ENCODE peak calls at places on chromosome 12, in four cellular contexts. A is A549, B is IMR-90, D is K562. I is an unnamed sample.
A peak's percentile ranks its signal among the peaks of the same experiment; 100 is the strongest.

GRCh38 chr12:57173089-57173488 is 25.7 kb upstream of the LRP1-AS start:
- DNase-seq in A (peak; percentile 55), B (no peak), D (peak; percentile 69), I (no peak)

GRCh38 chr12:19937161-19937560 is 431.2 kb upstream of the PDE3A start:
- DNase-seq in A (no peak), B (no peak), D (no peak), I (no peak)

GRCh38 chr12:30806989-30807694 is 52.4 kb upstream of the CAPRIN2 start:
- DNase-seq in A (no peak), B (peak; percentile 76), D (peak; percentile 30), I (peak; percentile 21)

GRCh38 chr12:58557156-58557555 is 363.1 kb downstream of the LRIG3 start:
- DNase-seq in A (no peak), B (peak; percentile 83), D (no peak), I (no peak)

GRCh38 chr12:12398026-12398859 is 41.4 kb downstream of the BORCS5 start:
- DNase-seq in A (peak; percentile 90), B (peak; percentile 97), D (no peak), I (no peak)

GRCh38 chr12:131007031-131007793 is 53.5 kb downstream of the ADGRD1 start:
- DNase-seq in A (no peak), B (no peak), D (no peak), I (no peak)

GRCh38 chr12:2535583-2536187 is 259.1 kb upstream of the FKBP4 start:
- DNase-seq in A (no peak), B (peak; percentile 20), D (no peak), I (no peak)

GRCh38 chr12:67766370-67766769 is 117.8 kb downstream of the DYRK2 start:
- DNase-seq in A (no peak), B (peak; percentile 90), D (no peak), I (no peak)

GRCh38 chr12:65948320-65949008 is 124.2 kb downstream of the HMGA2 start:
- DNase-seq in A (peak; percentile 18), B (peak; percentile 96), D (no peak), I (no peak)

GRCh38 chr12:18683603-18684002 is 54.2 kb downstream of the PLCZ1 start:
- DNase-seq in A (no peak), B (peak; percentile 49), D (peak; percentile 23), I (no peak)

GRCh38 chr12:1838223-1838993 is 18.0 kb downstream of the LRTM2 start:
- DNase-seq in A (no peak), B (no peak), D (no peak), I (no peak)

GRCh38 chr12:107448198-107448597 is 237.4 kb upstream of the PWP1 start:
- DNase-seq in A (no peak), B (peak; percentile 5), D (peak; percentile 43), I (no peak)

GRCh38 chr12:5578775-5579174 is 146.9 kb downstream of the NTF3 start:
- DNase-seq in A (no peak), B (no peak), D (no peak), I (no peak)

GRCh38 chr12:121781751-121782615 is 11.5 kb downstream of the RHOF start:
- DNase-seq in A (no peak), B (peak; percentile 72), D (peak; percentile 50), I (no peak)

GRCh38 chr12:40105515-40106201 is at the start of gene SLC2A13:
- DNase-seq in A (peak; percentile 69), B (peak; percentile 59), D (peak; percentile 95), I (no peak)

GRCh38 chr12:112322882-112323547 is 59.2 kb downstream of the HECTD4 start:
- DNase-seq in A (no peak), B (no peak), D (no peak), I (no peak)

GRCh38 chr12:46771268-46771837 is 54.4 kb downstream of the SLC38A4 start:
- DNase-seq in A (no peak), B (peak; percentile 61), D (no peak), I (no peak)

GRCh38 chr12:107344035-107344808 is 250.9 kb upstream of the CRY1 start:
- DNase-seq in A (peak; percentile 95), B (peak; percentile 81), D (no peak), I (no peak)

GRCh38 chr12:23217158-23217557 is 592.2 kb downstream of the ETNK1 start:
- DNase-seq in A (no peak), B (no peak), D (no peak), I (no peak)

GRCh38 chr12:46677749-46678148 is 148.0 kb downstream of the SLC38A4 start:
- DNase-seq in A (peak; percentile 33), B (peak; percentile 55), D (no peak), I (no peak)

GRCh38 chr12:118981285-118982201 is at the start of gene SRRM4:
- DNase-seq in A (no peak), B (no peak), D (peak; percentile 57), I (no peak)

GRCh38 chr12:131865196-131865875 is 29.1 kb upstream of the ULK1 start:
- DNase-seq in A (peak; percentile 96), B (peak; percentile 30), D (no peak), I (no peak)

GRCh38 chr12:5201554-5202243 is 158.0 kb downstream of the KCNA5 start:
- DNase-seq in A (no peak), B (peak; percentile 54), D (peak; percentile 12), I (no peak)

GRCh38 chr12:117857632-117858274 is 111.0 kb downstream of the KSR2 start:
- DNase-seq in A (peak; percentile 70), B (peak; percentile 22), D (peak; percentile 72), I (peak; percentile 25)

GRCh38 chr12:29783773-29784666 is at the start of gene TMTC1:
- DNase-seq in A (peak; percentile 27), B (peak; percentile 50), D (no peak), I (no peak)

GRCh38 chr12:109727039-109727723 is 13.6 kb downstream of the FAM222A start:
- DNase-seq in A (no peak), B (no peak), D (no peak), I (no peak)

GRCh38 chr12:24507827-24508226 is 441.1 kb downstream of the BCAT1 start:
- DNase-seq in A (no peak), B (peak; percentile 10), D (no peak), I (no peak)

GRCh38 chr12:23888396-23889068 is 60.9 kb downstream of the SOX5 start:
- DNase-seq in A (no peak), B (no peak), D (no peak), I (no peak)

GRCh38 chr12:25347716-25348261 is 97.1 kb upstream of the KRAS start:
- DNase-seq in A (no peak), B (no peak), D (no peak), I (no peak)

GRCh38 chr12:62712561-62712960 is 222.4 kb downstream of the PPM1H start:
- DNase-seq in A (no peak), B (no peak), D (no peak), I (no peak)
- H3K4me1 ChIP-seq in A (peaks cover 69% of the 10 kb centered on the region), B (peaks cover 3% of the 10 kb centered on the region), D (no peaks in the 10 kb centered on the region), I (no peaks in the 10 kb centered on the region)

GRCh38 chr12:123251403-123252076 is 18.3 kb downstream of the MTRFR start:
- DNase-seq in A (no peak), B (no peak), D (no peak), I (no peak)
- TF ChIP-seq ELK1 in A (no peak), B (no peak), D (no peak), I (no peak)

DNA sequence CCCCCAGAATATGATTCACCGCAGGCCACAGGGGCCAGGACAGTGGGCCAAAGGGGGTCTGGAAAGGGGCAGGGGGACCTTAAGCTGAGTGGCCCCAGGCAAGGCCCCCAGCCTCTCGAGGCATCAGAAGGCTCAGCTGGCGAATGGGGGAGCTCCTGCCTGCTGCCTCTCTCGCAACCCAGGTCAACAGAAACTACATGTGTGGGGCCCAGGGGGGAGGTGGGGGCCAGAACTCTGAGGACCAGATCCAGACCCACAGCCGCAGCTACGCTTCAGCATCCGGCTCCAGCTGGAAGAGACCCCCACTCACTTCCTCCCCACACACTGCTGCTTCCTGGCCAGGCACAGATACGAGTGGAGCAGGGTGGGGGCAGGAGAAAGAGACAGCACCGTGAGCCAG is 46.5 kb downstream of the NCOR2 start:
- DNase-seq in A (no peak), B (no peak), D (no peak), I (no peak)
- H3K4me1 ChIP-seq in A (peaks cover 54% of the 10 kb centered on the region), B (peaks cover 40% of the 10 kb centered on the region), D (peaks cover 14% of the 10 kb centered on the region), I (peaks cover 6% of the 10 kb centered on the region)

DNA sequence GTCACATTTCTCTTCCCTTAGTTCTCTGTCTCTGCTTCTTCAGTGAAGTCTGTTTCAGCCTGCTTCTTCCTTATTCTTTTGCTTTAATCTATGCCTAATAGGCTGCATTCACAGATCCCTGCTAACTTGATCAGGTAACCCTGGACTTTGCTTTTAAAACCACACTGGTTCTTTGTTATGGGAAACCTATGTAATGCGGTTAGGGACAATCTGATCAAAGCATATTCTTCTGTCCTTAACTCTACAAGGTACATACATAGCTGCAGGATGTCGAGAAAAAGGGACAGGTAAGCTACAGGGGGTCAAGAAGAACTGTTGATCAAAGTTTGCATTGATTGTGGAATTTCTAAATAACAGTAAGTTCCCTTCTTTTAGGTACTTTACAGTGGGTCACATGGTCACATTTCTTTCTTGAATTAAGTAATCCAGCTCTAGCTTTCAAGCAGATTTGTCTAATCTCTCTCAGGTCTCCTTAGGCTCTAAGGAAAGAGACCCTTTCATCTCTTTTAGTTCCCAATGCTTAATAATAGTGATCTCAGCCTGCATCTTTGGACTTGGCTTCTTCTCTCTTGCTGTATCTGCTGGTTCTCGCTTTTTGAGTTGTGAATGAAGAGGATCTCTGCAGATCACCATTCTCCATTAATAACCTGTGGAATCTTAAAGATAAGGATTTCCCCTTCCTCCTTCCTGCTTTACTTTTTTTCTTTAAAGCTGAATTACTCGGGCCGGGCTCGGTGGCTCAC is 3.8 kb downstream of the COPZ1 start:
- DNase-seq in A (no peak), B (no peak), D (no peak), I (no peak)
- TF ChIP-seq ELK1 in A (no peak), B (no peak), D (no peak), I (no peak)

GRCh38 chr12:120109570-120110267 is 6.8 kb downstream of the RAB35 start:
- DNase-seq in A (no peak), B (no peak), D (no peak), I (no peak)
- H3K4me1 ChIP-seq in A (peaks cover 6% of the 10 kb centered on the region), B (no peaks in the 10 kb centered on the region), D (peaks cover 3% of the 10 kb centered on the region), I (peaks cover 44% of the 10 kb centered on the region)

GRCh38 chr12:49646331-49646830 is 23.0 kb downstream of the PRPF40B start:
- DNase-seq in A (no peak), B (no peak), D (no peak), I (no peak)

GRCh38 chr12:49643135-49643534 is 19.8 kb downstream of the PRPF40B start:
- DNase-seq in A (no peak), B (no peak), D (no peak), I (no peak)

GRCh38 chr12:49643961-49644619 is 20.7 kb downstream of the PRPF40B start:
- DNase-seq in A (no peak), B (no peak), D (no peak), I (no peak)

GRCh38 chr12:49645151-49646039 is 22.0 kb downstream of the PRPF40B start:
- DNase-seq in A (no peak), B (no peak), D (no peak), I (no peak)

GRCh38 chr12:49644620-49644994 is 21.2 kb downstream of the PRPF40B start:
- DNase-seq in A (peak; percentile 86), B (peak; percentile 75), D (peak; percentile 89), I (peak; percentile 27)
- TF ChIP-seq ELK1 in A (no peak), B (no peak), D (no peak), I (no peak)

I was measured in GM12878.